ENCODE peak calls at places on chromosomes 12 and 14, in five cellular contexts. L is Right ventricle myocardium superior; J is HT-29; E is effector memory CD8-positive, alpha-beta T cell; Z is stimulated activated CD4-positive, alpha-beta T cell treated with anti-CD3 and anti-CD28 coated beads, TNF-alpha, amount 100 ng/mL, for 48 hours. Y is an unnamed sample.

GRCh38 chr14:77616133-77616453 is 344 bp downstream of the SPTLC2 start:
- DNase-seq in L (no peak), J (no peak), E (no peak), Z (no peak), Y (no peak)

GRCh38 chr14:90344285-90344684 is 12.5 kb upstream of the NRDE2 start:
- DNase-seq in L (no peak), J (no peak), E (no peak), Z (no peak), Y (no peak)

GRCh38 chr14:104735830-104736642 is 12.0 kb downstream of the ADSS1 start:
- DNase-seq in L (peak), J (no peak), E (no peak), Z (no peak), Y (no peak)

GRCh38 chr14:63962896-63963295 is 110.1 kb downstream of the SYNE2 start:
- DNase-seq in L (no peak), J (no peak), E (no peak), Z (no peak), Y (no peak)

GRCh38 chr12:124625867-124626675 is 58.7 kb upstream of the NCOR2 start:
- DNase-seq in L (peak), J (peak), E (no peak), Z (no peak), Y (peak)

GRCh38 chr12:124852329-124852831 is 11.3 kb downstream of the SCARB1 start:
- DNase-seq in L (peak), J (no peak), E (no peak), Z (no peak), Y (no peak)

GRCh38 chr12:49339464-49339861 is 2.5 kb upstream of the C1QL4 start:
- DNase-seq in L (no peak), J (no peak), E (no peak), Z (no peak), Y (no peak)

GRCh38 chr14:68862954-68863594 is 70.2 kb upstream of the ZFP36L1 start:
- DNase-seq in L (peak), J (peak), E (peak), Z (peak), Y (peak)

GRCh38 chr12:119179335-119180021 is 747 bp downstream of the HSPB8 start:
- DNase-seq in L (no peak), J (no peak), E (no peak), Z (no peak), Y (peak)

GRCh38 chr12:121956041-121956341 is 37.6 kb downstream of the CFAP251 start:
- DNase-seq in L (no peak), J (no peak), E (no peak), Z (no peak), Y (no peak)

GRCh38 chr12:126248871-126249403 is 1183.7 kb downstream of the AACS start:
- DNase-seq in L (no peak), J (no peak), E (no peak), Z (no peak), Y (peak)

GRCh38 chr12:125148316-125148715 is 83.1 kb downstream of the AACS start:
- DNase-seq in L (no peak), J (no peak), E (no peak), Z (no peak), Y (no peak)

GRCh38 chr14:100056964-100057817 is 8.0 kb upstream of the EVL start:
- DNase-seq in L (no peak), J (peak), E (no peak), Z (no peak), Y (peak)

GRCh38 chr14:100155049-100155621 is 4.3 kb downstream of the DEGS2 start:
- DNase-seq in L (no peak), J (peak), E (no peak), Z (peak), Y (peak)

GRCh38 chr14:105047283-105048016 is 17.8 kb downstream of the GPR132 start:
- DNase-seq in L (no peak), J (no peak), E (no peak), Z (no peak), Y (no peak)

GRCh38 chr12:100382327-100382726 is 25.5 kb downstream of the SLC17A8 start:
- DNase-seq in L (no peak), J (no peak), E (no peak), Z (no peak), Y (no peak)

GRCh38 chr12:108532061-108532848 is 17.2 kb downstream of the FICD start:
- DNase-seq in L (no peak), J (no peak), E (no peak), Z (no peak), Y (no peak)

GRCh38 chr14:104515811-104516780 is 63.5 kb upstream of the C14orf180 start:
- DNase-seq in L (no peak), J (no peak), E (no peak), Z (no peak), Y (no peak)

GRCh38 chr14:45426685-45427282 is 173.8 kb upstream of the MIS18BP1 start:
- DNase-seq in L (no peak), J (peak), E (no peak), Z (no peak), Y (peak)

GRCh38 chr12:97168804-97169203 is 261.7 kb downstream of the NEDD1 start:
- DNase-seq in L (no peak), J (no peak), E (no peak), Z (no peak), Y (peak)